ENCODE peak calls at places on chromosomes 2 and 18, in seven cellular contexts. E is kidney glomerular epithelial cell; C is activated CD4-positive, alpha-beta T cell treated with anti-CD3 and anti-CD28 coated beads for 24 hours; V is NCI-H1417; R is transverse colon; Y is tibial artery; B is activated naive CD4-positive, alpha-beta T cell treated with anti-CD3 and anti-CD28 coated beads, Interleukin-2, amount 10 ng/mL, durations not matched to agents 7 days and 5 days. A is an unnamed sample.

GRCh38 chr2:181399046-181399445 is 58.1 kb upstream of the ITGA4 start:
- DNase-seq in C (no peak), E (no peak), Y (no peak), V (no peak), R (no peak), B (no peak), A (no peak)

GRCh38 chr18:13235326-13235937 is 16.9 kb downstream of the LDLRAD4 start:
- DNase-seq in B (no peak), Y (peak; percentile 57), C (no peak), R (no peak), V (no peak), E (peak; percentile 10), A (no peak)

GRCh38 chr2:75431757-75432156 is 129.0 kb downstream of the EVA1A start:
- DNase-seq in V (no peak), C (no peak), R (no peak), B (no peak), E (no peak), Y (no peak), A (no peak)

GRCh38 chr2:160336091-160336490 is 136.0 kb upstream of the ITGB6 start:
- DNase-seq in B (no peak), R (no peak), Y (no peak), E (no peak), V (no peak), C (no peak), A (no peak)

GRCh38 chr2:240820014-240820606 is at the start of gene KIF1A:
- DNase-seq in R (no peak), E (no peak), C (no peak), Y (no peak), V (peak; percentile 99), B (no peak), A (no peak)

GRCh38 chr2:48589170-48589767 is 28.4 kb upstream of the GTF2A1L start:
- DNase-seq in B (no peak), V (peak; percentile 44), Y (no peak), E (peak; percentile 31), C (no peak), R (peak; percentile 9), A (peak; percentile 46)

GRCh38 chr18:64134044-64134757 is 14.7 kb downstream of the LINC00305 start:
- DNase-seq in V (no peak), E (peak; percentile 48), Y (no peak), R (no peak), C (no peak), B (no peak), A (no peak)

GRCh38 chr2:109380502-109381326 is 233.1 kb downstream of the SEPTIN10 start:
- DNase-seq in E (no peak), B (no peak), Y (no peak), C (no peak), R (peak; percentile 3), V (no peak), A (no peak)

GRCh38 chr2:6554403-6554802 is 311.3 kb downstream of the CMPK2 start:
- DNase-seq in V (no peak), Y (no peak), R (no peak), E (no peak), B (no peak), C (no peak), A (no peak)

GRCh38 chr2:101697124-101697793 is at the start of gene MAP4K4:
- DNase-seq in Y (peak; percentile 92), C (peak; percentile 64), R (peak; percentile 78), B (peak; percentile 89), V (peak; percentile 73), E (peak; percentile 80), A (peak; percentile 76)

GRCh38 chr2:197946562-197946961 is 142.2 kb downstream of the PLCL1 start:
- DNase-seq in R (no peak), Y (no peak), E (no peak), B (no peak), V (peak; percentile 27), C (no peak), A (no peak)

GRCh38 chr2:205806126-205806905 is 124.0 kb downstream of the NRP2 start:
- DNase-seq in R (peak; percentile 52), E (peak; percentile 45), V (no peak), B (no peak), C (no peak), Y (no peak), A (no peak)

GRCh38 chr18:62979172-62979571 is 263.8 kb downstream of the PHLPP1 start:
- DNase-seq in E (no peak), C (no peak), V (peak; percentile 80), B (no peak), Y (no peak), R (no peak), A (no peak)

GRCh38 chr2:16662440-16662839 is 3.2 kb downstream of the CYRIA start:
- DNase-seq in Y (no peak), R (no peak), B (no peak), C (no peak), E (peak; percentile 71), V (no peak), A (peak; percentile 80)

GRCh38 chr2:240225660-240226475 is 85.4 kb upstream of the OTOS start:
- DNase-seq in V (no peak), Y (peak; percentile 25), C (no peak), E (no peak), R (no peak), B (peak; percentile 20), A (no peak)

GRCh38 chr2:9194352-9194751 is 12.3 kb upstream of the ASAP2 start:
- DNase-seq in V (no peak), R (no peak), E (no peak), Y (no peak), C (no peak), B (no peak), A (no peak)

GRCh38 chr2:68185541-68186164 is 28.0 kb downstream of the PNO1 start:
- DNase-seq in Y (no peak), B (peak; percentile 67), V (no peak), C (peak; percentile 22), R (peak; percentile 46), E (no peak), A (peak; percentile 11)

GRCh38 chr18:59328683-59329082 is 10.2 kb upstream of the CPLX4 start:
- DNase-seq in R (no peak), V (no peak), E (no peak), Y (no peak), C (no peak), B (no peak), A (no peak)

GRCh38 chr2:174051741-174052638 is 86.8 kb upstream of the SP3 start:
- DNase-seq in V (no peak), Y (no peak), E (no peak), R (peak; percentile 63), B (no peak), C (no peak), A (no peak)

GRCh38 chr2:148201075-148202004 is 180.4 kb downstream of the MBD5 start:
- DNase-seq in E (no peak), Y (no peak), C (peak; percentile 3), B (peak; percentile 59), R (peak; percentile 32), V (peak; percentile 3), A (peak; percentile 3)

GRCh38 chr2:33022989-33023731 is 76.4 kb downstream of the LTBP1 start:
- DNase-seq in B (no peak), C (no peak), V (no peak), E (peak; percentile 72), R (no peak), Y (no peak), A (no peak)

A was measured in thyroid gland.